ENCODE peak calls at places on chromosomes 16 and 17, in four cellular contexts. C, U, L and F are unnamed samples.

GRCh38 chr17:73952136-73952497 is 251.4 kb upstream of the RPL38 start:
- DNase-seq in C (no peak), U (no peak), L (no peak), F (no peak)

GRCh38 chr17:42342242-42343008 is 45.8 kb downstream of the STAT3 start:
- DNase-seq in C (no peak), U (peak), L (no peak), F (no peak)

GRCh38 chr16:10027553-10027952 is 154.7 kb downstream of the GRIN2A start:
- DNase-seq in C (no peak), U (no peak), L (no peak), F (no peak)

GRCh38 chr16:50067290-50067853 is 1.6 kb downstream of the HEATR3 start:
- DNase-seq in C (peak), U (peak), L (no peak), F (no peak)

GRCh38 chr16:4415538-4416199 is 727 bp downstream of the CORO7 start:
- DNase-seq in C (peak), U (peak), L (no peak), F (peak)

GRCh38 chr17:27488263-27488662 is 32.0 kb downstream of the KSR1 start:
- DNase-seq in C (no peak), U (no peak), L (no peak), F (no peak)

GRCh38 chr17:16282522-16282921 is 65.5 kb downstream of the PIGL start:
- DNase-seq in C (no peak), U (no peak), L (no peak), F (no peak)

GRCh38 chr16:61713787-61714186 is 322.5 kb downstream of the CDH8 start:
- DNase-seq in C (no peak), U (no peak), L (no peak), F (no peak)

GRCh38 chr17:49259663-49260010 is 29.1 kb upstream of the PHOSPHO1 start:
- DNase-seq in C (no peak), U (no peak), L (no peak), F (no peak)

GRCh38 chr17:15883617-15884111 is 61.3 kb upstream of the ADORA2B start:
- DNase-seq in C (no peak), U (no peak), L (no peak), F (no peak)

GRCh38 chr16:86455116-86455515 is 55.2 kb upstream of the FOXF1 start:
- DNase-seq in C (no peak), U (no peak), L (no peak), F (no peak)
- TF ChIP-seq ATF3 in C (no peak), U (no peak), L (no peak), F (no peak)

DNA sequence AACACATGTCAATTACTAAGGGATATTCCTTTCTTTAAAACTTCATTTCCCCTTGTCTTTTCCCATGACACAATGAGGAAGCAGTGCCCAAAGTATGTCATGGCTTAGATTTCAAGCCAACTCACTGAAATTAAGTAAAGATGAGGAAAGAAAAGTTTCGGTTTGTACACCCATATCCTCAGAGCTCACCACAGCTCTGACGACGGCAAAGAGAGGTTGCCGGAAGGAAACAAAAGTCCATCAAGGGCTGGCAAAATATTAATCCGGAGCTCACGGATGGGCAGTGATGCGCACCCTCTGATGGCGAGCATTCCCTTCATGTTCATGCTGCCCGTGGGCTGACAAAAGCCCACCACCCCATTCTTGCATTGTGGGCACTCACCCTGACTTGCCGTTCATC is 103.0 kb downstream of the SOX9 start:
- DNase-seq in C (no peak), U (no peak), L (no peak), F (no peak)
- TF ChIP-seq USF2 in C (no peak), U (no peak), L (no peak), F (no peak)

GRCh38 chr17:45248132-45248936 is 13.6 kb downstream of the SPATA32 start:
- DNase-seq in C (no peak), U (peak), L (no peak), F (peak)
- TF ChIP-seq ESRRA in C (no peak), U (no peak), L (no peak), F (peak)

GRCh38 chr16:82720414-82720813 is 93.6 kb downstream of the CDH13 start:
- DNase-seq in C (no peak), U (no peak), L (no peak), F (no peak)
- TF ChIP-seq ATF3 in C (no peak), U (no peak), L (no peak), F (no peak)

DNA sequence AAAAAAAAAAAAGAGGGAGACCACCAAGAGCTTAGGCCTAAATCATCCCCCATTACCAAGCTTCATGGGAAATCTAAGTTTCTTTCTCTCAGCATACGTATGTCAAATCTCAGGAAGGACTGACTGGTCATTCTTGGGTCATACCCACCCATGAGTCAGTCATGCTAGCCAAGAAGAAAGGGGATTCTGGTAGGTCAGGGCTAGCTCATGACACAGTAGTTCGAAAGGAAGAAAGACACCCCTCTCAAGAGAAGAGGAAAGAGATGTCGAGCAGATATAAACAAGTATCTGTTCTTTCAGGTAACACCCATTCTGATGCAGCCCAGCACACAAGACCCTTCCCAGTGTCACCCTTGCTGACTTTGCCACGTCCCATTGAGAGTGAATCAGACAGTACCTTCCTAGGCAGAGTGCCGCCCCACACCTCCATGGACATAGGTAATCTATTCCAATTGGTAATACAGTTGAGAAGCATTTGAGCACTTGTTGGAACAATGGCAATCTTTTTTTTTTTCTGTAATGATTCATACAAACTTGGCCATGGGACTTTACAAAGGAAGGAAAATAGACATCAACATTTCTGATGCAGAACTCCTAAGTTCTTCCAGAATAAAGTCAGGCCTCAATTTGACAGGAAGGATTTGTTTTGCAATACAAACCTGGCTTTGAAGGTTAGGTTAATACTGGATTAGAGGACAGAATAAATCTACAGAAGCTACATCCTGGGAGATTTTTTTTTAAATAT is 38.2 kb downstream of the COPRS start:
- DNase-seq in C (no peak), U (no peak), L (no peak), F (no peak)
- TF ChIP-seq USF2 in C (no peak), U (no peak), L (no peak), F (no peak)

DNA sequence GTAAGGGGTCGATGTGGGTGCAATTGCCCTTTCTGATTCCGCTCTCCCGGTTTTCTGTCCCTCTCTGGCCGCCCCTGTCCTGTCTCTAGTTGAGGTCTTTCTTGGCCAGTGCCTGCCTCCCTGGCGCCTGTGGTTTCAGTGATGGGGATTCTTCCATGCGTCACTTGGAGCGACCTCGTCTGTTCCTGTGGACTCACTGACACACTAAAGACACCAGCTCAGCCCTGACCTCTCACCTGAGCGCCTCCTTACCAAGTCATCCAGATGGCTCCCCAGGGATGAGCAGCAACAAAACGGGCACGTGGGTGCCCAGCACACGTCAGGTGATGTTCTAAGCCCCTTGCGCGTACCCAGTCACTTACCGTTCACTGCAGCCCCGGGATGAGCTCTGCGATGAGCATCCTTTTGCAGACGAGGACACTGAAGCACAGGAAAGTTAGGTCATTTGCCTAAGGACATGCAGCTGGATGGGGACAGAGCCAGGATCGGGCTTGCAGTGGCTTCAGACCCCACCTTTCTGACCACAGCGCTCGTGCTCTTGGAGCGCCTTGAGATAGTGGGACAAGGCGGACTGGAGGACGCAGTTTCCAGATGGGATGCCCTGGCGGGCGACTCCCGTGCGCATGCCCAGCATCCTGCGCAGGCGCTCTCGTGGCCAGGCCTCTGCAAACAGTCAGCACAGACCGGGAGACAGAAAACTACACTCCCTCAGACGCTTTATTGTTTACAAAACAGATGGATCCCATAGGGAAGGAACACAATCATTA is 11.5 kb upstream of the LGALS3BP start:
- DNase-seq in C (no peak), U (no peak), L (no peak), F (no peak)
- TF ChIP-seq ESRRA in C (no peak), U (no peak), L (no peak), F (no peak)

GRCh38 chr17:19242926-19243325 is 5.8 kb downstream of the EPN2 start:
- DNase-seq in C (no peak), U (no peak), L (no peak), F (no peak)

GRCh38 chr17:19243838-19244237 is 6.7 kb downstream of the EPN2 start:
- DNase-seq in C (no peak), U (no peak), L (no peak), F (no peak)

GRCh38 chr17:19244796-19245195 is 7.6 kb downstream of the EPN2 start:
- DNase-seq in C (no peak), U (no peak), L (no peak), F (no peak)

GRCh38 chr17:19244357-19244756 is 7.2 kb downstream of the EPN2 start:
- DNase-seq in C (no peak), U (no peak), L (no peak), F (no peak)

DNA sequence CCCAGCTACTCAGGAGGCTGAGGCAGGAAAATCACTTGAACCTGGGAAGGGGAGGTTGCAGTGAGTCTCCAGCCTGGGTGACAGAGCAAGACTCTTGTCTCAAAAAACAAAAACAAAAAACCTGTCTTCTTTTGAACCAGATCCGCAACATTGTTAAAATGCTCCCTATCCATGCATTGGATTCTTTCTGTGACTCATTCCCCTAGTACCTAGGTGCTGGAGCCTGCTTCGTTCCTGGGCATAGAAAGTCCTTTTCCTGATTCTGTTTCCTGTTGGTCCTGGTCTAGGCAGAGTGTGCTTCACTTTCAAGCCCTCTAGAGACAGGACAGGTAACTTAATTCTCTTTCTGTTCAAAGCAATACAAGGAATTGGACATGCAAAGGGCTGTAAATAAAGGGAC is 5.2 kb downstream of the EPN2 start:
- DNase-seq in C (no peak), U (no peak), L (no peak), F (no peak)
- TF ChIP-seq ATF3 in C (no peak), U (no peak), L (no peak), F (no peak)